ENCODE peak calls at places on chromosomes 12 and 14, in seven cellular contexts. B is stomach, F is GM12878, P is transverse colon, V is H1, Q is esophagus muscularis mucosa, O is K562. W is an unnamed sample.

GRCh38 chr12:57242329-57242690 is 8.7 kb downstream of the STAC3 start:
- DNase-seq in B (peak; percentile 58), V (no peak), O (no peak), Q (no peak), P (peak; percentile 56), F (no peak), W (peak; percentile 77)

GRCh38 chr14:99143793-99144192 is 128.2 kb downstream of the BCL11B start:
- DNase-seq in O (no peak), B (no peak), V (no peak), F (no peak), Q (no peak), P (no peak), W (peak; percentile 43)

GRCh38 chr14:51862171-51862838 is 1.9 kb downstream of the GNG2 start:
- DNase-seq in Q (no peak), V (no peak), O (no peak), F (no peak), P (no peak), B (no peak), W (no peak)

GRCh38 chr12:62191747-62192485 is 68.3 kb upstream of the USP15 start:
- DNase-seq in B (no peak), O (no peak), P (no peak), F (no peak), V (peak; percentile 65), Q (no peak), W (peak; percentile 63)

GRCh38 chr12:76790564-76791552 is 26.9 kb downstream of the ZDHHC17 start:
- DNase-seq in F (no peak), B (no peak), O (peak; percentile 41), P (no peak), Q (no peak), V (no peak), W (no peak)

GRCh38 chr14:35405304-35405996 is 901 bp upstream of the NFKBIA start:
- DNase-seq in V (no peak), Q (no peak), P (peak; percentile 50), O (no peak), B (no peak), F (no peak), W (no peak)

GRCh38 chr14:35001624-35002023 is 18.8 kb downstream of the SRP54 start:
- DNase-seq in Q (no peak), O (no peak), F (no peak), V (no peak), P (no peak), B (no peak), W (no peak)

GRCh38 chr14:73623504-73623903 is 11.2 kb downstream of the ACOT6 start:
- DNase-seq in Q (no peak), P (no peak), B (no peak), F (no peak), V (no peak), O (no peak), W (no peak)

GRCh38 chr12:20028033-20028432 is 340.3 kb upstream of the PDE3A start:
- DNase-seq in V (no peak), O (no peak), P (no peak), Q (no peak), B (no peak), F (no peak), W (no peak)

GRCh38 chr12:8950702-8951478 is 1.4 kb upstream of the M6PR start:
- DNase-seq in O (no peak), V (no peak), P (no peak), B (no peak), Q (no peak), F (no peak), W (no peak)

GRCh38 chr12:2283910-2284309 is 231.1 kb downstream of the CACNA1C start:
- DNase-seq in Q (no peak), F (no peak), O (no peak), B (no peak), P (peak; percentile 8), V (no peak), W (no peak)

GRCh38 chr12:16063728-16064127 is 152.6 kb downstream of the DERA start:
- DNase-seq in F (no peak), P (no peak), B (no peak), Q (no peak), O (no peak), V (no peak), W (no peak)

GRCh38 chr12:113184098-113184899 is 979 bp downstream of the DDX54 start:
- DNase-seq in B (no peak), F (no peak), O (no peak), Q (peak; percentile 92), P (no peak), V (no peak), W (peak; percentile 78)

GRCh38 chr12:70535896-70536374 is 101.3 kb downstream of the PTPRB start:
- DNase-seq in P (no peak), F (no peak), B (no peak), Q (no peak), O (no peak), V (no peak), W (no peak)

GRCh38 chr12:47021298-47021697 is 58.1 kb upstream of the PCED1B start:
- DNase-seq in Q (no peak), P (no peak), B (no peak), O (peak; percentile 32), F (peak; percentile 11), V (no peak), W (no peak)

GRCh38 chr12:132141976-132142678 is 2.0 kb downstream of the DDX51 start:
- DNase-seq in B (no peak), F (no peak), O (no peak), P (no peak), V (no peak), Q (no peak), W (no peak)

GRCh38 chr14:68958553-68958952 is 20.5 kb downstream of the ACTN1 start:
- DNase-seq in O (no peak), F (no peak), B (no peak), P (no peak), V (no peak), Q (no peak), W (no peak)

GRCh38 chr12:30701056-30701455 is 5.4 kb upstream of the IPO8 start:
- DNase-seq in O (no peak), F (no peak), Q (no peak), B (no peak), P (no peak), V (no peak), W (no peak)

GRCh38 chr12:110279976-110280783 is 867 bp upstream of the ATP2A2 start:
- DNase-seq in P (peak; percentile 57), F (no peak), B (peak; percentile 43), V (peak; percentile 80), O (peak; percentile 67), Q (no peak), W (peak; percentile 71)

GRCh38 chr12:97643961-97644360 is 181.4 kb downstream of the RMST start:
- DNase-seq in Q (peak; percentile 80), F (no peak), B (no peak), P (no peak), O (no peak), V (no peak), W (no peak)

GRCh38 chr12:103373088-103373523 is 122.7 kb downstream of the C12orf42 start:
- DNase-seq in P (no peak), F (no peak), V (no peak), B (peak; percentile 70), O (no peak), Q (no peak), W (no peak)

GRCh38 chr12:95882080-95882479 is 23.3 kb downstream of the SNRPF start:
- DNase-seq in Q (no peak), B (no peak), O (no peak), P (no peak), F (no peak), V (no peak), W (no peak)

GRCh38 chr12:57299514-57300016 is 48.6 kb upstream of the STAC3 start:
- DNase-seq in F (no peak), Q (no peak), V (no peak), B (no peak), P (no peak), O (no peak), W (no peak)

GRCh38 chr14:50677527-50678063 is 9.5 kb upstream of the SAV1 start:
- DNase-seq in Q (no peak), B (no peak), F (peak; percentile 61), P (no peak), V (no peak), O (no peak), W (no peak)

GRCh38 chr12:111367661-111368221 is 1.2 kb downstream of the PHETA1 start:
- DNase-seq in Q (no peak), V (no peak), B (peak; percentile 85), F (no peak), P (peak; percentile 78), O (no peak), W (no peak)

DNA sequence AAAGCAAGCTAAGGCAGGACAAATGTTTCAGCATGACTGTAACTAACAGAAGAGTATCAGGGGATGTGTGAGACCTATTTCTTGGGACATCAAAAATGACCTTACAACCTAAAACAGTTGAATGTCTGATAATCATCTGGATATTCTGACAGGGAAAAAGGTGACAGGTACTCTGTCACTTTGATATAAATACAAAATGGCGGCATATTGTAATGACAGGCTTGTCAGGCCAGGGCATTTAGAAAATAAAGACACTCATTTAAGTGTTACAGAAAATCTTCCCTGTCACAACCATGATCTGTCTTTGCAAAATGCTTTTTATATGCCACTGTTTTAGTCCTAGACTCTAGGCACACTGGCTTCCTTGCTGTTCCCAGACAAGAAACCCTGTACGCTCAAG is 1033.3 kb upstream of the FLRT2 start:
- DNase-seq in P (no peak), O (no peak), Q (no peak), B (no peak), F (no peak), V (no peak), W (no peak)
- TF ChIP-seq EP300 in P (no peak), O (no peak), Q (no peak), B (no peak), F (no peak), V (no peak), W (no peak)

GRCh38 chr12:6765634-6766581 is at the start of gene PTMS:
- DNase-seq in P (peak; percentile 79), O (peak; percentile 72), V (peak; percentile 88), B (peak; percentile 63), Q (peak; percentile 95), F (no peak), W (peak; percentile 86)
- TF ChIP-seq POLR2AphosphoS5 in P (peak; percentile 89), O (peak; percentile 38), V (peak; percentile 55), B (peak; percentile 39), Q (peak; percentile 90), F (no peak), W (no peak)

GRCh38 chr12:49368240-49368600 is 958 bp downstream of the SPATS2 start:
- DNase-seq in Q (no peak), B (no peak), P (no peak), F (no peak), O (no peak), V (no peak), W (no peak)

GRCh38 chr12:49365542-49365941 is 1.7 kb upstream of the SPATS2 start:
- DNase-seq in Q (no peak), V (no peak), F (no peak), B (no peak), O (peak; percentile 29), P (no peak), W (no peak)

GRCh38 chr12:49367381-49368239 is at the start of gene SPATS2:
- DNase-seq in P (peak; percentile 95), V (peak; percentile 99), O (peak; percentile 96), F (no peak), B (no peak), Q (peak; percentile 98), W (peak; percentile 96)

GRCh38 chr12:49364989-49365388 is 2.3 kb upstream of the SPATS2 start:
- DNase-seq in F (no peak), B (no peak), Q (no peak), V (no peak), P (no peak), O (no peak), W (no peak)

GRCh38 chr12:49366652-49367380 is 446 bp upstream of the SPATS2 start:
- DNase-seq in Q (peak; percentile 97), F (peak; percentile 73), B (peak; percentile 91), P (peak; percentile 90), V (peak; percentile 94), O (peak; percentile 75), W (peak; percentile 92)
- TF ChIP-seq EP300 in Q (no peak), F (no peak), B (no peak), P (no peak), V (no peak), O (no peak), W (no peak)

GRCh38 chr12:90090929-90091651 is 382.5 kb upstream of the ATP2B1 start:
- DNase-seq in Q (no peak), B (peak; percentile 28), O (no peak), P (peak; percentile 78), V (no peak), F (no peak), W (peak; percentile 65)
- TF ChIP-seq POLR2AphosphoS5 in Q (peak; percentile 15), B (no peak), O (no peak), P (peak; percentile 50), V (no peak), F (no peak), W (no peak)